ENCODE peak calls at places on chromosome 5, in nine cellular contexts. S is stimulated activated naive CD8-positive, alpha-beta T cell treated with anti-CD3 and anti-CD28 coated beads, Interleukin-15, Interleukin-2, amounts not matched to agents 100 U/mL and 50 U/mL, for 24 hours; B is foreskin keratinocyte; I is activated naive CD8-positive, alpha-beta T cell treated with anti-CD3 and anti-CD28 coated beads, Interleukin-2, amount 50 U/mL, for 24 hours; D is activated CD8-positive, alpha-beta memory T cell treated with anti-CD3 and anti-CD28 coated beads, Interleukin-2, amount 10 ng/mL, durations not matched to agents 7 days and 5 days; F is left lung; M is T-cell; K is stimulated activated effector memory CD8-positive, alpha-beta T cell treated with anti-CD3 and anti-CD28 coated beads, Interleukin-12 subunit alpha, Interleukin-12 subunit beta, amount 100 ng/mL, for 72 hours; A is lower lobe of right lung. V is an unnamed sample.

GRCh38 chr5:111929892-111930291 is 172.9 kb upstream of the NREP start:
- ATAC-seq in S (no peak), B (peak; percentile 87), I (no peak), D (no peak), F (peak; percentile 78), M (no peak), K (no peak), A (peak; percentile 52), V (no peak)

GRCh38 chr5:89417990-89418820 is 535.2 kb upstream of the MEF2C start:
- ATAC-seq in S (no peak), B (peak; percentile 26), I (no peak), D (no peak), F (no peak), M (no peak), K (no peak), A (no peak), V (no peak)

GRCh38 chr5:20098695-20099094 is 110.7 kb upstream of the CDH18 start:
- ATAC-seq in S (no peak), B (no peak), I (no peak), D (no peak), F (no peak), M (no peak), K (no peak), A (no peak), V (no peak)

GRCh38 chr5:115179068-115179958 is 9.6 kb upstream of the TRIM36 start:
- ATAC-seq in S (no peak), B (peak; percentile 61), I (peak; percentile 20), D (peak; percentile 29), F (peak; percentile 84), M (peak; percentile 11), K (peak; percentile 16), A (peak; percentile 79), V (no peak)

GRCh38 chr5:62718368-62718767 is 139.7 kb downstream of the LRRC70 start:
- ATAC-seq in S (no peak), B (no peak), I (no peak), D (no peak), F (no peak), M (no peak), K (no peak), A (no peak), V (no peak)

GRCh38 chr5:122653087-122654017 is 121.5 kb upstream of the SNX2 start:
- ATAC-seq in S (no peak), B (peak; percentile 23), I (no peak), D (no peak), F (no peak), M (no peak), K (no peak), A (no peak), V (no peak)

GRCh38 chr5:58114324-58114723 is 345.6 kb downstream of the PLK2 start:
- ATAC-seq in S (no peak), B (peak; percentile 100), I (no peak), D (no peak), F (no peak), M (no peak), K (no peak), A (no peak), V (no peak)

GRCh38 chr5:157068339-157068738 is 9.4 kb upstream of the HAVCR1 start:
- ATAC-seq in S (no peak), B (no peak), I (no peak), D (no peak), F (no peak), M (no peak), K (no peak), A (no peak), V (no peak)

GRCh38 chr5:170363671-170364070 is 25.5 kb downstream of the KCNMB1 start:
- ATAC-seq in S (no peak), B (no peak), I (no peak), D (no peak), F (peak; percentile 59), M (no peak), K (no peak), A (peak; percentile 80), V (no peak)

GRCh38 chr5:165695796-165696195 is 2190.4 kb downstream of the MAT2B start:
- ATAC-seq in S (no peak), B (no peak), I (no peak), D (no peak), F (no peak), M (no peak), K (no peak), A (no peak), V (no peak)

GRCh38 chr5:56871755-56872154 is 37.6 kb upstream of the SETD9 start:
- ATAC-seq in S (no peak), B (no peak), I (no peak), D (no peak), F (no peak), M (no peak), K (no peak), A (no peak), V (no peak)

GRCh38 chr5:42620579-42621216 is 135.9 kb upstream of the CCDC152 start:
- ATAC-seq in S (no peak), B (peak; percentile 85), I (no peak), D (no peak), F (no peak), M (no peak), K (no peak), A (no peak), V (no peak)

GRCh38 chr5:1099931-1100651 is 11.8 kb downstream of the SLC12A7 start:
- ATAC-seq in S (no peak), B (peak; percentile 6), I (no peak), D (no peak), F (no peak), M (no peak), K (no peak), A (no peak), V (no peak)

GRCh38 chr5:1936413-1936812 is 53.7 kb upstream of the IRX4 start:
- ATAC-seq in S (no peak), B (peak; percentile 90), I (no peak), D (no peak), F (no peak), M (no peak), K (no peak), A (no peak), V (no peak)

GRCh38 chr5:42951169-42951846 is 88.8 kb downstream of the ANXA2R start:
- ATAC-seq in S (peak; percentile 58), B (no peak), I (peak; percentile 47), D (peak; percentile 41), F (peak; percentile 25), M (peak; percentile 56), K (peak; percentile 71), A (peak; percentile 33), V (peak; percentile 73)

GRCh38 chr5:136686192-136686872 is 321.0 kb upstream of the TRPC7 start:
- ATAC-seq in S (no peak), B (peak; percentile 94), I (no peak), D (no peak), F (peak; percentile 61), M (no peak), K (no peak), A (peak; percentile 54), V (no peak)

GRCh38 chr5:149724130-149724850 is 5.8 kb upstream of the PPARGC1B start:
- ATAC-seq in S (peak; percentile 79), B (no peak), I (peak; percentile 86), D (peak; percentile 85), F (no peak), M (peak; percentile 60), K (peak; percentile 76), A (no peak), V (peak; percentile 71)

GRCh38 chr5:150520747-150521521 is 13.0 kb downstream of the NDST1 start:
- ATAC-seq in S (no peak), B (no peak), I (no peak), D (no peak), F (no peak), M (no peak), K (no peak), A (no peak), V (peak; percentile 38)

GRCh38 chr5:138702166-138702826 is 50.9 kb upstream of the CTNNA1 start:
- ATAC-seq in S (no peak), B (no peak), I (no peak), D (no peak), F (no peak), M (no peak), K (no peak), A (no peak), V (no peak)

GRCh38 chr5:9168791-9169611 is 376.9 kb downstream of the SEMA5A start:
- ATAC-seq in S (no peak), B (peak; percentile 84), I (no peak), D (no peak), F (no peak), M (no peak), K (no peak), A (peak; percentile 15), V (no peak)

GRCh38 chr5:164504141-164504772 is 998.8 kb downstream of the MAT2B start:
- ATAC-seq in S (no peak), B (peak; percentile 64), I (no peak), D (no peak), F (peak; percentile 80), M (no peak), K (no peak), A (peak; percentile 58), V (no peak)

GRCh38 chr5:63053019-63053638 is 474.5 kb downstream of the LRRC70 start:
- ATAC-seq in S (no peak), B (no peak), I (no peak), D (no peak), F (peak; percentile 80), M (no peak), K (no peak), A (peak; percentile 85), V (no peak)

GRCh38 chr5:143694357-143694756 is 117.6 kb upstream of the HMHB1 start:
- ATAC-seq in S (no peak), B (no peak), I (no peak), D (peak; percentile 23), F (no peak), M (no peak), K (no peak), A (no peak), V (no peak)

GRCh38 chr5:120599576-120599975 is 135.5 kb downstream of the PRR16 start:
- ATAC-seq in S (no peak), B (no peak), I (no peak), D (no peak), F (no peak), M (no peak), K (no peak), A (no peak), V (no peak)

GRCh38 chr5:33338336-33339110 is 102.2 kb upstream of the TARS1 start:
- ATAC-seq in S (no peak), B (no peak), I (no peak), D (no peak), F (no peak), M (no peak), K (no peak), A (no peak), V (no peak)

GRCh38 chr5:82313016-82313415 is 34.9 kb upstream of the RPS23 start:
- ATAC-seq in S (no peak), B (peak; percentile 23), I (no peak), D (no peak), F (peak; percentile 60), M (no peak), K (no peak), A (peak; percentile 17), V (no peak)

GRCh38 chr5:103668281-103668680 is 105.7 kb upstream of the NUDT12 start:
- ATAC-seq in S (no peak), B (no peak), I (no peak), D (no peak), F (no peak), M (no peak), K (no peak), A (no peak), V (no peak)

GRCh38 chr5:165627548-165628170 is 2122.2 kb downstream of the MAT2B start:
- ATAC-seq in S (no peak), B (no peak), I (no peak), D (no peak), F (no peak), M (no peak), K (no peak), A (no peak), V (no peak)

GRCh38 chr5:180116441-180117377 is 45.1 kb upstream of the RNF130 start:
- ATAC-seq in S (no peak), B (peak; percentile 31), I (no peak), D (no peak), F (peak; percentile 53), M (no peak), K (no peak), A (no peak), V (no peak)

GRCh38 chr5:127958421-127959011 is 125.0 kb upstream of the SLC12A2 start:
- ATAC-seq in S (no peak), B (no peak), I (no peak), D (no peak), F (peak; percentile 83), M (no peak), K (no peak), A (peak; percentile 63), V (no peak)